ENCODE peak calls at places on chromosomes 5 and 9, in four cellular contexts. D, G, W and Q are unnamed samples.
A peak's percentile ranks its signal among the peaks of the same experiment; 100 is the strongest.

GRCh38 chr9:97790542-97790941 is 62.5 kb upstream of the FOXE1 start:
- DNase-seq in W (no peak), D (no peak), G (no peak), Q (no peak)

GRCh38 chr9:129278391-129279237 is 100.6 kb upstream of the IER5L start:
- DNase-seq in W (peak; percentile 79), D (peak; percentile 36), G (no peak), Q (no peak)

GRCh38 chr5:93611510-93611899 is 28.5 kb downstream of the NR2F1 start:
- DNase-seq in G (no peak), D (no peak), W (no peak), Q (no peak)

GRCh38 chr5:75021229-75021628 is 31.1 kb downstream of the GCNT4 start:
- DNase-seq in G (no peak), W (no peak), D (peak; percentile 16), Q (no peak)

GRCh38 chr5:73266309-73266708 is 93.3 kb downstream of the TMEM174 start:
- DNase-seq in G (no peak), D (no peak), W (no peak), Q (no peak)

GRCh38 chr5:112921031-112921832 is 795 bp downstream of the REEP5 start:
- DNase-seq in W (peak; percentile 93), D (peak; percentile 77), G (peak; percentile 73), Q (peak; percentile 66)

GRCh38 chr9:89550516-89550915 is 52.6 kb upstream of the SEMA4D start:
- DNase-seq in W (no peak), D (no peak), G (no peak), Q (no peak)

GRCh38 chr5:102388235-102388634 is 92.2 kb upstream of the SLCO4C1 start:
- DNase-seq in G (no peak), D (no peak), W (no peak), Q (no peak)

GRCh38 chr5:97553829-97554452 is 370.9 kb upstream of the RIOK2 start:
- DNase-seq in W (no peak), G (no peak), D (no peak), Q (no peak)

GRCh38 chr5:84430863-84431663 is 46.4 kb upstream of the EDIL3 start:
- DNase-seq in G (no peak), D (no peak), W (no peak), Q (no peak)

GRCh38 chr5:150458819-150459557 is 9.4 kb upstream of the RPS14 start:
- DNase-seq in G (peak; percentile 77), D (peak; percentile 89), W (peak; percentile 96), Q (peak; percentile 80)

GRCh38 chr9:95508242-95508967 is 8.4 kb downstream of the PTCH1 start:
- DNase-seq in W (peak; percentile 89), D (no peak), G (peak; percentile 33), Q (peak; percentile 38)

GRCh38 chr9:109355564-109356297 is 34.9 kb upstream of the EPB41L4B start:
- DNase-seq in D (no peak), W (peak; percentile 46), G (no peak), Q (no peak)

GRCh38 chr5:1080414-1080813 is 31.4 kb downstream of the SLC12A7 start:
- DNase-seq in D (no peak), W (peak; percentile 71), G (no peak), Q (no peak)

GRCh38 chr5:78649220-78649700 is 688 bp upstream of the LHFPL2 start:
- DNase-seq in W (no peak), D (no peak), G (no peak), Q (no peak)

GRCh38 chr5:23014251-23014650 is 161.1 kb upstream of the CDH12 start:
- DNase-seq in W (no peak), G (no peak), D (no peak), Q (no peak)

GRCh38 chr9:33914887-33915286 is 97.9 kb downstream of the UBE2R2 start:
- DNase-seq in W (no peak), D (no peak), G (no peak), Q (no peak)

GRCh38 chr5:159657298-159657697 is 259.0 kb upstream of the ADRA1B start:
- DNase-seq in D (no peak), W (no peak), G (no peak), Q (no peak)

GRCh38 chr5:142325677-142326479 is 1.1 kb upstream of the SPRY4 start:
- DNase-seq in W (peak; percentile 86), D (peak; percentile 87), G (no peak), Q (peak; percentile 47)

GRCh38 chr5:103272377-103272776 is 13.8 kb downstream of the MACIR start:
- DNase-seq in G (no peak), D (no peak), W (no peak), Q (no peak)

GRCh38 chr9:99513441-99514112 is 291.5 kb downstream of the SEC61B start:
- DNase-seq in D (no peak), W (no peak), G (peak; percentile 38), Q (no peak)

GRCh38 chr9:135850737-135851136 is 56.6 kb downstream of the CAMSAP1 start:
- DNase-seq in D (no peak), G (no peak), W (no peak), Q (no peak)

GRCh38 chr9:88013051-88013450 is 38.7 kb upstream of the CDK20 start:
- DNase-seq in W (no peak), D (no peak), G (no peak), Q (no peak)

GRCh38 chr9:88006511-88007290 is 32.4 kb upstream of the CDK20 start:
- DNase-seq in G (peak; percentile 21), D (no peak), W (peak; percentile 60), Q (no peak)

GRCh38 chr9:88007291-88007650 is 32.9 kb upstream of the CDK20 start:
- DNase-seq in G (peak; percentile 59), D (no peak), W (no peak), Q (no peak)

GRCh38 chr9:88013607-88014006 is 39.3 kb upstream of the CDK20 start:
- DNase-seq in D (no peak), W (no peak), G (no peak), Q (no peak)

GRCh38 chr9:88011005-88011766 is 36.9 kb upstream of the CDK20 start:
- DNase-seq in W (no peak), D (no peak), G (no peak), Q (no peak)
- TF ChIP-seq CTCF in W (no peak), D (peak; percentile 2), G (no peak), Q (peak; percentile 21)

DNA sequence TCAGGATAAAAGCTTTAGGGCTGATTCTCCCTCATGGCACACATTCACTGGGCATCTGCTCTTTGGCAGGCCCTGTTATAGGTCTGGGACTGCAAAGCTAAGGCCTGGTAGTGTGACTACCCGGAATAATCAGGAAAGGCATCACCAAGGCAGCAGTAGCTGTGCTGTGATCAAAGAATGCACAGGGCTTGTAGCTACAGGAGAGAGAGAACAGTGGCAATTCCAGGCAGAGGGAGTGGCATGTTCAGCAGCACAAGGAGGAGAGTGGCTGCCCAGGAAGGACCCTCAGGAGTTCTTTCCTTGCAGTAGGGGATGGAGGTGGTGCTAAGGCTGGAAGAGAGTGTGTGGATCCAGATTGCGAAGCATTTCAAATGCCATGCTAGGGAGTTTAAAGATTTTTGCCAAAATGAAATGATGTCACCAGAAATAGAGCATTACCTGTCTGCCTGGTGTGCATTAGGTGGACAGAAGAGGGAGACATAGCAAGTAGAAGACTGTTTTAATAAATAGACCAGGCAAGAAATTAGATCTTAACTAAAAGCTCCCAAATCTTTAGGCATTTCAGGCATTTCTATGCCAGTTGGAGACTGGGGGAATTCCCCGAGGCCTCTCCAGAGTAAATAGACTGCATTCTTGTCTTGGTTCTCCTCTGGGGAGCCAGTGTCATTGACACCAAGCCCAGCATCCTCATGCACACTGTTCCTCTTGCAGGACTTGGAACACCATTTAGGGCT is 69.1 kb downstream of the GPR21 start:
- DNase-seq in G (no peak), W (no peak), D (no peak), Q (no peak)
- TF ChIP-seq CTCF in G (peak; percentile 43), W (peak; percentile 7), D (peak; percentile 19), Q (peak; percentile 13)

DNA sequence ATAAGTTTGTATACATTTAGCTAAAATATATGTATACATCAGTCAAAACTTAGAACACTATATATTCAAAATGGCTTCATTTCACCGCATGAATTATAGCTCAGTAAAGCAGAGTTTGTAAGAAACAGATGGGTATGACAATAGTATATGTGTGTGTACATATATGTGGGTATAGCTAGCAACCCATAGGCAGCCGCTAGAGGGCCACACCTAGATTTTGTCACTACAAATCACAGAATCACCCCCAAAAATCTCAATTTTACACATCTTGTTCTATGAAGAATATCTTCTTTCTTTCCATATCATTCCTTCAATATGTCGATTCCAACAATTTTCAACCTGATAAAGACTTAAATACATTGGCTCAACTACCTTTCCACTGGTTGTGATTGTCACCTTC is 357.8 kb upstream of the CCNG1 start:
- DNase-seq in G (no peak), D (no peak), W (no peak), Q (peak; percentile 7)
- TF ChIP-seq CTCF in G (peak; percentile 42), D (no peak), W (no peak), Q (peak; percentile 38)

GRCh38 chr9:84647699-84648098 is 21.8 kb upstream of the NTRK2 start:
- DNase-seq in W (no peak), D (no peak), G (no peak), Q (no peak)

DNA sequence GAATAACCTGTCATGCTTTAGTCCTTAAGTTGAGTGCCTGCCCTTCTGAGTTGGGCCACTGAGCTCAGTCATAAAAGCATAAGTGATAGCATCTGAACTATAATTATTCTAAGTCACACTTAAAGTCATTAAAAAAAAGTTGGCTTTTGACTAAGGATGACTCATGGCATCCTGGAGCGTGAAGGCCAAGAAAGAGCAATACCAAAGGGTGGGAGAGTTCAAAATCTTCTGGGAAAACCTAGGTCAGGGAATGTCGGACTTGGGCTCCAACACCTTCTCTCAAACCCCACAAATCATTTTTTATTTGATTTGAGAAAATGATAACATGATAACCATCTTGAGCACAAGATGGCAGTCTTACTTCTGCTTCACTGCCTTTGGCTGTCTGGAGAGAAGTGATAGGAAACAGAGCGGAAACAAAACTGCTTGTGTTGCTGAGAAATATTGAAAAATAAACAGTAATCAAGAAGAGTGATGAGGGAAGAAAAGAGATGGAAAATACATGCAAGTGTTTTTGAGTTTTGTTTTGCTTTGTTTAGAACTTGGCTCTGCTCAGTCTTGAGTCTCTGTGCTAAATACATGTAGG is 16.9 kb upstream of the NTRK2 start:
- DNase-seq in D (no peak), W (no peak), G (no peak), Q (no peak)
- TF ChIP-seq CTCF in D (no peak), W (no peak), G (no peak), Q (no peak)

GRCh38 chr5:82497242-82497641 is 219.1 kb upstream of the RPS23 start:
- DNase-seq in W (no peak), G (no peak), D (no peak), Q (no peak)

GRCh38 chr5:82493217-82493616 is 215.1 kb upstream of the RPS23 start:
- DNase-seq in D (no peak), W (no peak), G (no peak), Q (no peak)

GRCh38 chr5:82489668-82490067 is 211.5 kb upstream of the RPS23 start:
- DNase-seq in G (no peak), W (no peak), D (no peak), Q (no peak)

GRCh38 chr5:82499845-82500244 is 221.7 kb upstream of the RPS23 start:
- DNase-seq in D (no peak), W (no peak), G (no peak), Q (no peak)

GRCh38 chr5:82494942-82495341 is 216.8 kb upstream of the RPS23 start:
- DNase-seq in G (no peak), W (no peak), D (no peak), Q (no peak)
- TF ChIP-seq CTCF in G (no peak), W (peak; percentile 6), D (no peak), Q (peak; percentile 30)

GRCh38 chr5:10779592-10779991 is 18.6 kb upstream of the DAP start:
- DNase-seq in D (no peak), G (no peak), W (peak; percentile 32), Q (no peak)

DNA sequence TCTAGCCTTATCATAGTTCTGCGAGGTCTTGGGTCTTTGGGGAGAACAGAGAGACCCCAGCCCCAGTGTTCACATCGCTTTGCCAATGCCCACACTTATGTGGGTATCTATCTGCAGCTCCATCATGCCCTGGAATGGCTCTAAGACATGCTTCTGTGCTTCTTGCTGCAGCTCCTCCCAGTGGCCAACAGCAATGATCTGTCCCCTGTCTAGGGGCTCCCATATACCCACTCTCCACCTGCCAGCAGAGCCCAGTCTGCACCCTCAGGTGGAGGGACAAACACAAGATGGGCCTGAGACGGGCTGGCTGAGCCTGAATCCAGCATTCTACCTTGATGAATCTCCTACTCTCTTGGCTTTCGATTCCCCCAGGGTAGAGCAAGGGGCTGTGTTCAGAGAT is 14.6 kb upstream of the DAP start:
- DNase-seq in G (no peak), D (no peak), W (no peak), Q (no peak)
- TF ChIP-seq CTCF in G (peak; percentile 35), D (peak; percentile 55), W (no peak), Q (no peak)